ENCODE peak calls at places on chromosomes 4 and X, in six cellular contexts. R is GM12891, V is K562, I is GM12878, Z is H1, H is HepG2. W is an unnamed sample.

GRCh38 chrX:17738002-17738713 is 865 bp downstream of the SCML1 start:
- DNase-seq in R (no peak), V (no peak), Z (peak), I (no peak), H (peak), W (no peak)

GRCh38 chrX:77622233-77622632 is 163.8 kb downstream of the ATRX start:
- DNase-seq in V (no peak), R (no peak), Z (no peak), I (no peak), H (no peak), W (no peak)

GRCh38 chr4:110878992-110879391 is 256.1 kb upstream of the PITX2 start:
- DNase-seq in V (no peak), I (no peak), Z (no peak), H (no peak), R (no peak), W (no peak)

GRCh38 chr4:173013232-173013932 is 155.2 kb upstream of the GALNT7 start:
- DNase-seq in R (peak), Z (peak), V (peak), I (peak), H (peak), W (no peak)

GRCh38 chr4:5500165-5500564 is 208.2 kb downstream of the EVC2 start:
- DNase-seq in Z (no peak), R (no peak), V (no peak), I (no peak), H (no peak), W (no peak)

GRCh38 chr4:12359420-12359819 is 930.7 kb upstream of the HS3ST1 start:
- DNase-seq in Z (no peak), I (no peak), H (no peak), R (no peak), V (no peak), W (no peak)

GRCh38 chr4:139603576-139604387 is 47.8 kb upstream of the SETD7 start:
- DNase-seq in H (peak), Z (no peak), V (peak), I (peak), R (no peak), W (no peak)

GRCh38 chr4:153223418-153223792 is 19.2 kb downstream of the TRIM2 start:
- DNase-seq in Z (no peak), H (no peak), I (no peak), R (no peak), V (no peak), W (no peak)

GRCh38 chr4:1305781-1306455 is 16.2 kb downstream of the MAEA start:
- DNase-seq in H (no peak), V (no peak), I (no peak), Z (no peak), R (no peak), W (no peak)

GRCh38 chr4:1207603-1208265 is 35.4 kb upstream of the SPON2 start:
- DNase-seq in I (no peak), V (no peak), R (no peak), Z (peak), H (no peak), W (no peak)

GRCh38 chr4:17260395-17260907 is 251.4 kb downstream of the QDPR start:
- DNase-seq in V (no peak), Z (no peak), H (no peak), I (no peak), R (no peak), W (no peak)

GRCh38 chr4:158630893-158631292 is 40.8 kb downstream of the C4orf46 start:
- DNase-seq in I (no peak), R (no peak), V (no peak), Z (no peak), H (no peak), W (no peak)

GRCh38 chrX:109681475-109682081 is 51.5 kb downstream of the ACSL4 start:
- DNase-seq in R (no peak), I (no peak), V (no peak), H (no peak), Z (no peak), W (no peak)

GRCh38 chrX:134782796-134783195 is 124.5 kb upstream of the PLAC1 start:
- DNase-seq in R (no peak), Z (no peak), I (no peak), V (no peak), H (no peak), W (no peak)

GRCh38 chr4:3419836-3420605 is 21.7 kb upstream of the HGFAC start:
- DNase-seq in I (no peak), R (no peak), H (no peak), V (no peak), Z (no peak), W (no peak)

GRCh38 chr4:168682898-168683500 is 186.1 kb downstream of the PALLD start:
- DNase-seq in V (no peak), H (no peak), I (peak), Z (no peak), R (no peak), W (no peak)

GRCh38 chr4:16133406-16133805 is 49.6 kb upstream of the PROM1 start:
- DNase-seq in I (no peak), R (no peak), V (no peak), Z (no peak), H (no peak), W (no peak)

DNA sequence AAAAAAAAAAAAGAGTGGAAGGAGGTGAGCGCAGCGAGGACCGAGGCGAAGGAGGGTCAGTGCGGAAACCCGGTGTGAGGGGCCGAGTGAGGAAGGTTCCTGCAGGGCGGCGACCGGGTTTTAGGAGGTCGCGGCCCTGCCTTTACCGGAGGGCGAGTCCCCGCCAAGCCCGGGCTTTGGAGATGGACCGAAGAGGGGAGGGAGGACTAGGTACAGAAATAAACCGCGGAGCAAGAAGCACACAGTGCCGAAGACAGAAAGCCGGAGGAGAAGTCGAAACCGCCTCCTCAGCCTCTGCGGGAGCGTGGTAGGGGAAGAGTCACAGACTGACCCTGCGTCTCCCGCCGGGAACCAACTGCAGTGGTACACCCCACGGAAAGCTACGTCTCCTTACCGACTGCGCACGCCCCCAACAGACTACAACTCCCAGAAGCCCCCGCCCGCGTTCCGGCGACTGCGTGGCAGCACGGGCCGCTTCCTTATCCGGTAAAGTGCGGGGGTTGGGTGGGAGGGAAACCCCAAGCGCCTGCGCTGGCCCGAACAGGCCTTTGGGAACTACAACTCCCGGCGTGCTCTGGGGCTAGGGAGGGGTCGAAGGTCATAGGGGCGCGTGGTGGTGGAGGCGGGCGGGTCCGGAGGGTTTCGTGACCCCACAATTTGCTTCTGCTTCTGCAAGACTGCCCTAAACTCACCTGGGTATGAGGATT is at the start of gene NFXL1:
- DNase-seq in R (peak), I (peak), V (peak), Z (peak), H (peak), W (peak)
- TF ChIP-seq POLR2A in R (peak), I (peak), V (peak), Z (peak), H (peak), W (peak)

DNA sequence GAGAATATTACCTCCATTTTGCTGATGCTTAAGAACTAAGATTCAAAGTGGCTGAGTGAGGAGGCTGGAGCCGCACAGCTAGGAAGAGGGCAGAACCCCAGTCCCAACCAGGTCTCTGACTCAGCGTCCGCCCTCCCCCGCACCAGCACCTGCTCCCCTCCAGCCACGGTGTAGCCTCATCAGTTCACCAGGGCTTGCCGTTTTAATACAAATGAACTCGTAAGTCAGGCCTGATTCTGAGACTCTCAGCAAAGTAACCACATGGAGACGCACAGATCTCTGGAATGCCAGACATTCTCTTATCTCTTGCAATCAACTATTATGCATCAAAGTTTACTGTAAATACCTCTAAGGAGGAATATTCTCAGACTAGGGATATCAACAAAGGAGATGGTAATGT is 52.4 kb downstream of the ENPP6 start:
- DNase-seq in I (no peak), R (no peak), H (no peak), Z (no peak), V (no peak), W (no peak)
- TF ChIP-seq TAF1 in I (no peak), R (no peak), H (no peak), Z (no peak), V (no peak), W (no peak)

GRCh38 chrX:46643636-46644035 is 70.1 kb downstream of the CHST7 start:
- DNase-seq in I (no peak), V (no peak), H (no peak), Z (no peak), R (no peak), W (no peak)
- TF ChIP-seq POLR2AphosphoS5 in I (no peak), V (no peak), H (no peak), Z (no peak), R (no peak), W (no peak)

GRCh38 chrX:66074920-66075879 is 35.3 kb upstream of the VSIG4 start:
- DNase-seq in R (no peak), I (peak), H (no peak), V (no peak), Z (no peak), W (no peak)
- TF ChIP-seq POLR2A in R (no peak), I (no peak), H (no peak), V (no peak), Z (no peak), W (no peak)

W was measured in GM12892.